ENCODE peak calls at places on chromosome 20, in four cellular contexts. X is hepatocyte, S is progenitor cell of endocrine pancreas, U is lung. L is an unnamed sample.

GRCh38 chr20:53865905-53866786 is 204.2 kb downstream of the BCAS1 start:
- DNase-seq in X (peak), S (peak), U (no peak), L (peak)

GRCh38 chr20:35698298-35699126 is 640 bp downstream of the NFS1 start:
- DNase-seq in X (peak), S (no peak), U (peak), L (no peak)

GRCh38 chr20:53949319-53949839 is 121.0 kb downstream of the BCAS1 start:
- DNase-seq in X (no peak), S (no peak), U (no peak), L (peak)

GRCh38 chr20:60589624-60590023 is 631.4 kb downstream of the CDH26 start:
- DNase-seq in X (peak), S (peak), U (no peak), L (no peak)

GRCh38 chr20:47905628-47906487 is 120.6 kb upstream of the SULF2 start:
- DNase-seq in X (no peak), S (no peak), U (no peak), L (no peak)

GRCh38 chr20:18705490-18705889 is 108.1 kb upstream of the SCP2D1 start:
- DNase-seq in X (peak), S (no peak), U (no peak), L (peak)

GRCh38 chr20:11853359-11853758 is 64.3 kb upstream of the BTBD3 start:
- DNase-seq in X (no peak), S (no peak), U (no peak), L (no peak)

GRCh38 chr20:35093245-35093884 is 758 bp upstream of the TRPC4AP start:
- DNase-seq in X (peak), S (no peak), U (no peak), L (peak)

GRCh38 chr20:1507276-1507675 is 16.1 kb upstream of the SIRPB2 start:
- DNase-seq in X (no peak), S (no peak), U (no peak), L (no peak)

GRCh38 chr20:52083627-52084232 is 107.8 kb downstream of the ZFP64 start:
- DNase-seq in X (peak), S (peak), U (peak), L (peak)

GRCh38 chr20:61178431-61179080 is 73.5 kb upstream of the CDH4 start:
- DNase-seq in X (peak), S (no peak), U (no peak), L (no peak)

GRCh38 chr20:44222969-44223368 is 12.4 kb upstream of the OSER1 start:
- DNase-seq in X (no peak), S (no peak), U (no peak), L (no peak)
- TF ChIP-seq CTCF in X (no peak), S (peak), U (no peak), L (peak)

GRCh38 chr20:3782597-3782996 is 1.3 kb upstream of the SPEF1 start:
- DNase-seq in X (no peak), S (no peak), U (no peak), L (no peak)

GRCh38 chr20:3784226-3784853 is 2.2 kb downstream of the CENPB start:
- DNase-seq in X (no peak), S (no peak), U (peak), L (no peak)

GRCh38 chr20:3784863-3785239 is 1.7 kb downstream of the CENPB start:
- DNase-seq in X (no peak), S (no peak), U (no peak), L (no peak)

GRCh38 chr20:3783068-3783489 is 1.8 kb upstream of the SPEF1 start:
- DNase-seq in X (no peak), S (no peak), U (no peak), L (no peak)

DNA sequence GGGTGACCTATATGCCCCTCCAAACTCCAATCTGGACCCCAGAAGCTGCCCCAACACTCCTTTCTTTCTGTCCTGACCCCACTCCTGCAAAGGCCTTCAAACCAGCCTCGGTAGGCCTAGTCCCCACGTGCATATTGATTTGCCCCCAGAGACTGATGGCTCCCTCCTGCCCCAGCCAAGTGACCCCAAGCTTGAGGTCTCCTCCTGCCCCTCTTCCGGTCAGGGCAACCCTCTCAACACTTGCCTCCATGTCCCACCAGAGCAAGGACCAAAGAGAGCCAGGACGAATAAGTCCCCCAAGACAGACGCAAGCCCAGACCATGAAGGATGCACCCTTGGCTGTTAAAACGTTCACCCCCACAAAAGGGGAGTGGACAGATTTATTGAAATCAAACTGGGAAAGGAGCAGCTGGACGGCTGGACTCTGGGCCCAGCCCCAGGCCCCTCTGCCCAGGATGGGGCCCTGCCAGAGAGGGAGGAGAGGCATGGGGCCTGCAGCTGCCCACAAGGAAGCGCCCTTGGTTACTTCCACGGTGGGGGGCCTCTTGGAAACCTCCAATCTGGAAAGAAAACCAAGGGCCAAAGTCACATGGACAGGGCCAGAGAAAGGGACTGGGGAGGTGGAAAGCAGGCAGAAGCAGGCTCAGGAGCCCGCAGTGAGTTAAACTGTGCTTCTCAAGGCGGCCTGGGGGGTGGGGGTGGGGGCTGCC is 2.4 kb upstream of the SPEF1 start:
- DNase-seq in X (no peak), S (no peak), U (no peak), L (no peak)
- TF ChIP-seq CTCF in X (no peak), S (no peak), U (no peak), L (no peak)

DNA sequence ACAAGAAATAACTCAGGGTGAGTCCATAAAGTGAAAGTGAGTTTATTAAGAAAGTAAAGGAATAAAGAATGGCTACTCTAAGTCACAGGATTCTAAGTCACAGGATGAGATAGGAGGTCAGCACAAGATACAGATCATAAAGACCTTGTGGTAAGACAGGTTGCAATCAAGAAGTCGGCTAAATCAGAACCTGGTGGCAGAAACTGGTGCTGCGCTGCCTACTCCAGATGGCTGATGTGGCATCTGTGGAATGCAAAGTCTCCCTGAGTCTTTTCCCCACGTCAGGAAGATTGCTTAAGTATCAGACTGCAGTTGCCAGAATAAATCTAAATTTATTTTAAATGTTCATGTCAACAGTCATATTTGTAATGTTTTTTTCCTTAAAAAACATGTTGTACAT is 10.7 kb upstream of the KCNK15 start:
- DNase-seq in X (peak), S (no peak), U (no peak), L (peak)
- TF ChIP-seq CTCF in X (no peak), S (peak), U (no peak), L (peak)

GRCh38 chr20:63574829-63575720 is 1.0 kb upstream of the HELZ2 start:
- DNase-seq in X (no peak), S (no peak), U (no peak), L (no peak)
- TF ChIP-seq CTCF in X (no peak), S (no peak), U (no peak), L (no peak)

DNA sequence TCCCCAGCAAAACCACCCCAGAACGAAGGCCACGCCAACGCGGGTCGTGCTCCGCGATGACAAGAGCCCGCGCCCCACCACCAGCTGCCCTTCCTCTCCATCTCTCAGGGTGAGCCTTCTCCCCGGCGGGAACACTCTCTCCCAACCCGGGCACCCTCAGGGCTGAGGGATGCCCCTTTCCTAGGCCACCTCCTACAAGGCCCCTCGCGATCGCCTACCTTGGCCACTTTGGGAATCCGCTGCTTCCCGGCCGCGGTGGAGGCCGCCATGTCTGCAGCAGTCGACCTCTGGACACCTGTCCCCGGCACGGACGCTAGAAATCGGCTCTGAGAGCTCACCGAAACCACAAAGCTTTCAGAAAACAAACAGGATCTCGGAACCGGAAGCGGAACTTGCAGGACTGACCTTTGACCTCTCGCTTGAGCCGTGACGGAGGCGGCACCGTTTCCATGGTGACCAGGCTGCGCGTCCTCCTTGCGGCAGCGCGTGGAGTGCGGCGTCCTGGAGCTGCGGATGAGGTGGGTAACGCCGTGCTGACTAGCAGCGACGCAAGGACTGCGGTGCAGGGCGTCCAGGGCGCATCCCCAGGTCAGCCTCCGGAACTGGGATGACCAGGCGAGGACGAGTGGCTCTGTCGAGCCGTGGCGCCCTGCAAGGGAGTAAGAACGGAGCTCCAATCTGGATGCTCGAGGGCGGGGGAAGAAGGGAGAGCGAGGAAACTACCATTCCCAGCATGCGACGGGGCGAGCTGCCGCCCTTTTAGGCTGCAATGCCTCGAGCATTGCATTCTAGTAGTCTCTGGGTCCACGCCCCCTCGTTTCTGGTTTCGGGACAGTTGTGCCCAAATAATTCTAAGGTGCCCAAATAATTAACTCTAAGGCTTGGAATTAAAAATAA is at the start of the genes CFAP61 and CRNKL1:
- DNase-seq in X (peak), S (peak), U (peak), L (peak)
- TF ChIP-seq CTCF in X (no peak), S (peak), U (no peak), L (peak)

DNA sequence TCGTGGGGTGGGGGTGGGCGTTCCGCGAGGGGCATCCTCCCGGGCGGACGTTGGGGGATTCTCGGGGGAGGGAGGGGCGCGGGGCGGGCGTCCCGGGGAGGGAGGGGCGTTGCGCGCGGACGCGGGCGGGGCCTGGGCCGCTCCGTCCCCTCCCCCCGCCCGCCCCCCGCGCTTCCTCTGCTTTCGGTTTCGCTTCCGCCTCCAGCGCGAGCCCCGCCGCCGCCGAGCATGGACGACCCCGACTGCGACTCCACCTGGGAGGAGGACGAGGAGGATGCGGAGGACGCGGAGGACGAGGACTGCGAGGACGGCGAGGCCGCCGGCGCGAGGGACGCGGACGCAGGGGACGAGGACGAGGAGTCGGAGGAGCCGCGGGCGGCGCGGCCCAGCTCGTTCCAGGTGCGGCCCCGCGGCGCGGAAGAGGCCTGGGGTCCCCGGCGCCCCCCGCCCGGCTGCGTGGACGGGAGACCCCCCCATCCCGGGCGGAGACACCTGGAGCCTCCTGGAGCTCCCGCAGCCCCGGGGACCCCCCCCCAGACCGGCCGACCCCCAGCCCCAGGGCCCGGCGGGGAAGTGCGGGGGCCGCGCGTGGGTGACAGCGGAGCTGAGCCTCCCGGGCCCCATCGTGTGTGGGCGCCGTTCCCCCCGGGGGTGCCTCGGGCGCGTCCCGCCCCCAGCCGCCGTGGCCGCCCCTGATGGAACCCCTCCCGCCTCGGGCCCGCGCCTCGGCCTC is at the start of gene OGFR:
- DNase-seq in X (peak), S (no peak), U (peak), L (no peak)
- TF ChIP-seq CTCF in X (no peak), S (no peak), U (no peak), L (no peak)

DNA sequence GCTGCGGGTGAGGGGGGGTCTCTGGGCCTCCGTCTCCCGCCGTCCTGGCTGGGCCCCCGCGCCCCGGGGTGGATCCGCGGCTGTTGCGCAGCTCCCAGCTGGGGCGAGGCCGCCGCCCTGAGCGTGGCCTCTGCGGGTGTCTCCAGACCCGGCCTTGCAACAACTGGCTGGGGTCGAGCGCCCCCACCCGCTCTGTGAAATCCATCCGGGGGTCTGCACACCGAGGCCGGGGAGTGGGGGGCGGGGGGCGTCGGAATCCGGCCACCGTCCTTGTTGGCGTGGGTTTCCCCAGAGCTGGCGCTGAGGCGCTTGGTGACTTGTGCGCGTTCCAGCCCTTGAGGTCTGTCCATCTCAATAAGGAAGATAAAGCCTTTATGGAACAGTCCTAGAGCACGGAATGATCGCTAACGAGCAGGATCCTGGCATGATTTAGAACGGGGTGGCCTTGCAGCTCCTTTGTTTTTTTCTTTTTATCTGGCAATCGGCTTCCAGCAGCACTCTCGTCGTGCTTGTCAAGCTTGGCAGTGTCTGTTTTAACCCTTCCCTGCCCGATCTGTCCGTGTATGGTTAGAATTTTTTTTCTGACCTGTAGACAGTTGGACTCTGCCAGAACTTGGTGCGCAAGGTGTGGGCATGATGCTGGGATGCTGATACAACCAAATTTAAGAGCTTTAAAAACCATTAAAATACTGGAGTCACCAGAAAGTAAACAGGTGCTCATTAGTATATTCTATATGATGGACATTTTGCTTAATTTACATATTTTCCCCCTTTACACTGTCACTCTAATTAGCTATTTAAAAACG is 675 bp downstream of the DSTN start:
- DNase-seq in X (peak), S (peak), U (peak), L (peak)
- TF ChIP-seq CTCF in X (peak), S (no peak), U (no peak), L (peak)

GRCh38 chr20:13222319-13222716 is 1.2 kb downstream of the ISM1 start:
- DNase-seq in X (no peak), S (no peak), U (no peak), L (no peak)

GRCh38 chr20:13220194-13220856 is 749 bp upstream of the ISM1 start:
- DNase-seq in X (peak), S (peak), U (peak), L (no peak)

GRCh38 chr20:13221673-13222318 is 722 bp downstream of the ISM1 start:
- DNase-seq in X (peak), S (peak), U (peak), L (peak)

GRCh38 chr20:13220857-13221297 is at the start of gene ISM1:
- DNase-seq in X (peak), S (peak), U (no peak), L (no peak)

GRCh38 chr20:13221313-13221672 is 219 bp downstream of the ISM1 start:
- DNase-seq in X (no peak), S (no peak), U (no peak), L (no peak)
- TF ChIP-seq CTCF in X (no peak), S (no peak), U (no peak), L (no peak)